ENCODE peak calls at places on chromosomes 4 and X, in eight cellular contexts. One of them, this sample, is unnamed.

GRCh38 chr4:37890501-37891220 is at the start of gene TBC1D1:
- DNase-seq in IMR-90: no peak
- DNase-seq in body of pancreas: peak
- DNase-seq in cardiac muscle cell: peak
- DNase-seq in left ventricle myocardium inferior: peak
- DNase-seq in K562: no peak
- DNase-seq in ovary: peak
- DNase-seq in NB4: peak
- DNase-seq in this sample: no peak

GRCh38 chr4:150896513-150896912 is 118.6 kb downstream of the LRBA start:
- DNase-seq in IMR-90: no peak
- DNase-seq in body of pancreas: no peak
- DNase-seq in cardiac muscle cell: no peak
- DNase-seq in left ventricle myocardium inferior: no peak
- DNase-seq in K562: no peak
- DNase-seq in ovary: no peak
- DNase-seq in NB4: peak
- DNase-seq in this sample: no peak

GRCh38 chr4:18366762-18367358 is 345.3 kb upstream of the LCORL start:
- DNase-seq in IMR-90: peak
- DNase-seq in body of pancreas: no peak
- DNase-seq in cardiac muscle cell: peak
- DNase-seq in left ventricle myocardium inferior: no peak
- DNase-seq in K562: no peak
- DNase-seq in ovary: no peak
- DNase-seq in NB4: peak
- DNase-seq in this sample: peak

GRCh38 chr4:99300934-99301333 is 10.1 kb upstream of the ADH1A start:
- DNase-seq in IMR-90: peak
- DNase-seq in body of pancreas: peak
- DNase-seq in cardiac muscle cell: peak
- DNase-seq in left ventricle myocardium inferior: peak
- DNase-seq in K562: peak
- DNase-seq in ovary: peak
- DNase-seq in NB4: no peak
- DNase-seq in this sample: peak

GRCh38 chr4:52051615-52052474 is 741 bp downstream of the SPATA18 start:
- DNase-seq in IMR-90: peak
- DNase-seq in body of pancreas: peak
- DNase-seq in cardiac muscle cell: peak
- DNase-seq in left ventricle myocardium inferior: peak
- DNase-seq in K562: no peak
- DNase-seq in ovary: peak
- DNase-seq in NB4: no peak
- DNase-seq in this sample: peak

GRCh38 chr4:140049024-140049923 is 104.7 kb downstream of the MAML3 start:
- DNase-seq in IMR-90: peak
- DNase-seq in body of pancreas: peak
- DNase-seq in cardiac muscle cell: peak
- DNase-seq in left ventricle myocardium inferior: no peak
- DNase-seq in K562: no peak
- DNase-seq in ovary: peak
- DNase-seq in NB4: peak
- DNase-seq in this sample: peak

GRCh38 chr4:182238355-182238931 is 4.8 kb upstream of the TENM3 start:
- DNase-seq in IMR-90: peak
- DNase-seq in body of pancreas: no peak
- DNase-seq in cardiac muscle cell: no peak
- DNase-seq in left ventricle myocardium inferior: no peak
- DNase-seq in K562: no peak
- DNase-seq in ovary: no peak
- DNase-seq in NB4: no peak
- DNase-seq in this sample: peak

GRCh38 chr4:137531951-137532868 is at the start of gene PCDH18:
- DNase-seq in IMR-90: peak
- DNase-seq in body of pancreas: peak
- DNase-seq in cardiac muscle cell: peak
- DNase-seq in left ventricle myocardium inferior: peak
- DNase-seq in K562: no peak
- DNase-seq in ovary: peak
- DNase-seq in NB4: no peak
- DNase-seq in this sample: peak

GRCh38 chr4:7769936-7770674 is 169.6 kb downstream of the AFAP1 start:
- DNase-seq in IMR-90: peak
- DNase-seq in body of pancreas: no peak
- DNase-seq in cardiac muscle cell: peak
- DNase-seq in left ventricle myocardium inferior: peak
- DNase-seq in K562: no peak
- DNase-seq in ovary: no peak
- DNase-seq in NB4: peak
- DNase-seq in this sample: no peak

GRCh38 chrX:10634681-10635161 is 14.3 kb upstream of the MID1 start:
- DNase-seq in IMR-90: peak
- DNase-seq in body of pancreas: no peak
- DNase-seq in cardiac muscle cell: peak
- DNase-seq in left ventricle myocardium inferior: no peak
- DNase-seq in K562: no peak
- DNase-seq in ovary: no peak
- DNase-seq in NB4: no peak
- DNase-seq in this sample: peak

GRCh38 chr4:122758033-122758432 is 25.5 kb downstream of the BBS12 start:
- DNase-seq in IMR-90: peak
- DNase-seq in body of pancreas: no peak
- DNase-seq in cardiac muscle cell: peak
- DNase-seq in left ventricle myocardium inferior: no peak
- DNase-seq in K562: peak
- DNase-seq in ovary: no peak
- DNase-seq in NB4: peak
- DNase-seq in this sample: peak

GRCh38 chr4:171809854-171810253 is 3.4 kb upstream of the GALNTL6 start:
- DNase-seq in IMR-90: no peak
- DNase-seq in body of pancreas: no peak
- DNase-seq in cardiac muscle cell: no peak
- DNase-seq in left ventricle myocardium inferior: no peak
- DNase-seq in K562: no peak
- DNase-seq in ovary: no peak
- DNase-seq in NB4: no peak
- DNase-seq in this sample: no peak

GRCh38 chr4:171812377-171813194 is 618 bp upstream of the GALNTL6 start:
- DNase-seq in IMR-90: no peak
- DNase-seq in body of pancreas: no peak
- DNase-seq in cardiac muscle cell: no peak
- DNase-seq in left ventricle myocardium inferior: no peak
- DNase-seq in K562: peak
- DNase-seq in ovary: no peak
- DNase-seq in NB4: no peak
- DNase-seq in this sample: no peak

GRCh38 chr4:171814545-171814944 is 1.3 kb downstream of the GALNTL6 start:
- DNase-seq in IMR-90: no peak
- DNase-seq in body of pancreas: no peak
- DNase-seq in cardiac muscle cell: no peak
- DNase-seq in left ventricle myocardium inferior: no peak
- DNase-seq in K562: no peak
- DNase-seq in ovary: no peak
- DNase-seq in NB4: no peak
- DNase-seq in this sample: no peak

GRCh38 chr4:171817026-171817425 is 3.8 kb downstream of the GALNTL6 start:
- DNase-seq in IMR-90: no peak
- DNase-seq in body of pancreas: no peak
- DNase-seq in cardiac muscle cell: no peak
- DNase-seq in left ventricle myocardium inferior: no peak
- DNase-seq in K562: no peak
- DNase-seq in ovary: no peak
- DNase-seq in NB4: no peak
- DNase-seq in this sample: no peak

DNA sequence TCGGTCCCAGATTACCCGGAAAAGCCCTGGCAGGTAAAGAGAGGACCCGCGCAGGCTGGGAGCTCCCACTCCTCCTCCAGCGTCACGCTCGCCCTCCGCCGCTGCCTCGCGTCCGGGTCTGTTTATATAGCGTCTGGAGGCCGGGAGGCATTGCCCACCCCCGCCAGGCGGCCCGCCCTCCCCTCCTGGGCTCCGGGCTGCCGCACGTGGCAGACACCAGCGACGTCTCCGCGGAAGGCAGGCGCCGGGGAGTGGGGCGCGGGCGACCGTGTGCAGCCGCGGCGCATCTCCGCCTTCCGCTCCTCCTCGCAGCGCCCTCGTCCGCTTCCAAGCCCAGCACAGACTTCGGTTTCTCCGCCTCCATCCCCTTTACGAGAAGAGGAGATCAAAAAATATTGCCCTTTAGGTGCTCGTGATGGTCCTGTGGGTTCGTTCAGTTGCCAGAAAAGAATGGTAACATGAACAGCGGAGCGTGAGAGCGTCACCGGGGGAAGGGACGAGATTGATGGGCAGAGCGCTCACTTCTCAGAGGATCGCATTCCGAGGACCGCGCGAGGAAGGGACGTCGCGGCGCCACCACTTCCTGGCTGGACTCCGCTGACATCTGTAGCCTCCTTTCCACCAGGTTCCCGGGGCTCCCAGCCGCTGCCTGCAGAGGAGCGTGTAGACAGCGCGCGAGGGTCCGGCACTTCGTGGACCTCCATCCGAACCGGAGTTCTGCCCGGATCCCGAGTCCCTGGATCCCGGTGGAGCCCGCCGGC is at the start of gene GALNTL6:
- DNase-seq in IMR-90: no peak
- DNase-seq in body of pancreas: no peak
- DNase-seq in cardiac muscle cell: peak
- DNase-seq in left ventricle myocardium inferior: no peak
- DNase-seq in K562: no peak
- DNase-seq in ovary: no peak
- DNase-seq in NB4: no peak
- DNase-seq in this sample: peak
- H3K4me3 ChIP-seq in IMR-90: peak
- H3K4me3 ChIP-seq in body of pancreas: no peak
- H3K4me3 ChIP-seq in cardiac muscle cell: peak
- H3K4me3 ChIP-seq in left ventricle myocardium inferior: peak
- H3K4me3 ChIP-seq in K562: no peak
- H3K4me3 ChIP-seq in ovary: no peak
- H3K4me3 ChIP-seq in NB4: no peak
- H3K4me3 ChIP-seq in this sample: peak

GRCh38 chr4:13103382-13104015 is 380.6 kb downstream of the RAB28 start:
- DNase-seq in IMR-90: no peak
- DNase-seq in body of pancreas: no peak
- DNase-seq in cardiac muscle cell: no peak
- DNase-seq in left ventricle myocardium inferior: no peak
- DNase-seq in K562: no peak
- DNase-seq in ovary: no peak
- DNase-seq in NB4: no peak
- DNase-seq in this sample: no peak
- TF ChIP-seq CTCF in IMR-90: no peak
- TF ChIP-seq CTCF in body of pancreas: no peak
- TF ChIP-seq CTCF in cardiac muscle cell: no peak
- TF ChIP-seq CTCF in left ventricle myocardium inferior: no peak
- TF ChIP-seq CTCF in K562: no peak
- TF ChIP-seq CTCF in ovary: no peak
- TF ChIP-seq CTCF in NB4: no peak
- TF ChIP-seq CTCF in this sample: no peak

GRCh38 chr4:79584902-79585301 is 176.9 kb upstream of the GK2 start:
- DNase-seq in IMR-90: no peak
- DNase-seq in body of pancreas: no peak
- DNase-seq in cardiac muscle cell: no peak
- DNase-seq in left ventricle myocardium inferior: no peak
- DNase-seq in K562: no peak
- DNase-seq in ovary: no peak
- DNase-seq in NB4: peak
- DNase-seq in this sample: no peak

GRCh38 chr4:79585834-79586233 is 177.8 kb upstream of the GK2 start:
- DNase-seq in IMR-90: no peak
- DNase-seq in body of pancreas: no peak
- DNase-seq in cardiac muscle cell: no peak
- DNase-seq in left ventricle myocardium inferior: no peak
- DNase-seq in K562: no peak
- DNase-seq in ovary: no peak
- DNase-seq in NB4: no peak
- DNase-seq in this sample: no peak

GRCh38 chr4:79588679-79589078 is 180.7 kb upstream of the GK2 start:
- DNase-seq in IMR-90: peak
- DNase-seq in body of pancreas: no peak
- DNase-seq in cardiac muscle cell: no peak
- DNase-seq in left ventricle myocardium inferior: no peak
- DNase-seq in K562: no peak
- DNase-seq in ovary: no peak
- DNase-seq in NB4: no peak
- DNase-seq in this sample: no peak

GRCh38 chr4:79584352-79584751 is 176.3 kb upstream of the GK2 start:
- DNase-seq in IMR-90: no peak
- DNase-seq in body of pancreas: no peak
- DNase-seq in cardiac muscle cell: no peak
- DNase-seq in left ventricle myocardium inferior: no peak
- DNase-seq in K562: no peak
- DNase-seq in ovary: no peak
- DNase-seq in NB4: no peak
- DNase-seq in this sample: no peak

GRCh38 chr4:79585330-79585729 is 177.3 kb upstream of the GK2 start:
- DNase-seq in IMR-90: no peak
- DNase-seq in body of pancreas: no peak
- DNase-seq in cardiac muscle cell: no peak
- DNase-seq in left ventricle myocardium inferior: no peak
- DNase-seq in K562: no peak
- DNase-seq in ovary: no peak
- DNase-seq in NB4: no peak
- DNase-seq in this sample: no peak
- H3K4me3 ChIP-seq in IMR-90: no peak
- H3K4me3 ChIP-seq in body of pancreas: no peak
- H3K4me3 ChIP-seq in cardiac muscle cell: no peak
- H3K4me3 ChIP-seq in left ventricle myocardium inferior: no peak
- H3K4me3 ChIP-seq in K562: no peak
- H3K4me3 ChIP-seq in ovary: no peak
- H3K4me3 ChIP-seq in NB4: no peak
- H3K4me3 ChIP-seq in this sample: no peak

GRCh38 chr4:176752191-176752749 is 40.5 kb downstream of the VEGFC start:
- DNase-seq in IMR-90: no peak
- DNase-seq in body of pancreas: no peak
- DNase-seq in cardiac muscle cell: no peak
- DNase-seq in left ventricle myocardium inferior: no peak
- DNase-seq in K562: no peak
- DNase-seq in ovary: no peak
- DNase-seq in NB4: no peak
- DNase-seq in this sample: no peak

GRCh38 chr4:176755624-176756023 is 37.1 kb downstream of the VEGFC start:
- DNase-seq in IMR-90: peak
- DNase-seq in body of pancreas: no peak
- DNase-seq in cardiac muscle cell: no peak
- DNase-seq in left ventricle myocardium inferior: no peak
- DNase-seq in K562: no peak
- DNase-seq in ovary: no peak
- DNase-seq in NB4: no peak
- DNase-seq in this sample: no peak

GRCh38 chr4:176755001-176755400 is 37.7 kb downstream of the VEGFC start:
- DNase-seq in IMR-90: no peak
- DNase-seq in body of pancreas: no peak
- DNase-seq in cardiac muscle cell: no peak
- DNase-seq in left ventricle myocardium inferior: no peak
- DNase-seq in K562: no peak
- DNase-seq in ovary: no peak
- DNase-seq in NB4: no peak
- DNase-seq in this sample: no peak

GRCh38 chr4:176758731-176759130 is 34.0 kb downstream of the VEGFC start:
- DNase-seq in IMR-90: no peak
- DNase-seq in body of pancreas: no peak
- DNase-seq in cardiac muscle cell: no peak
- DNase-seq in left ventricle myocardium inferior: no peak
- DNase-seq in K562: no peak
- DNase-seq in ovary: no peak
- DNase-seq in NB4: no peak
- DNase-seq in this sample: no peak

GRCh38 chr4:176753049-176753448 is 39.7 kb downstream of the VEGFC start:
- DNase-seq in IMR-90: peak
- DNase-seq in body of pancreas: no peak
- DNase-seq in cardiac muscle cell: peak
- DNase-seq in left ventricle myocardium inferior: no peak
- DNase-seq in K562: no peak
- DNase-seq in ovary: no peak
- DNase-seq in NB4: no peak
- DNase-seq in this sample: peak
- TF ChIP-seq CTCF in IMR-90: no peak
- TF ChIP-seq CTCF in body of pancreas: no peak
- TF ChIP-seq CTCF in cardiac muscle cell: no peak
- TF ChIP-seq CTCF in left ventricle myocardium inferior: no peak
- TF ChIP-seq CTCF in K562: no peak
- TF ChIP-seq CTCF in ovary: no peak
- TF ChIP-seq CTCF in NB4: no peak
- TF ChIP-seq CTCF in this sample: no peak

This sample was measured in astrocyte of the spinal cord.